ENCODE peak calls at places on chromosomes 4 and X, in seven cellular contexts. One of them, this sample, is unnamed.

GRCh38 chrX:7926501-7926900 is 712 bp downstream of the PNPLA4 start:
- DNase-seq in breast epithelium: no peak
- DNase-seq in transverse colon: no peak
- DNase-seq in heart left ventricle: no peak
- DNase-seq in sigmoid colon: no peak
- DNase-seq in tibial nerve: no peak
- DNase-seq in endothelial cell of umbilical vein: no peak
- DNase-seq in this sample: no peak

GRCh38 chr4:183200453-183200852 is 101.4 kb downstream of the WWC2 start:
- DNase-seq in breast epithelium: no peak
- DNase-seq in transverse colon: peak
- DNase-seq in heart left ventricle: peak
- DNase-seq in sigmoid colon: no peak
- DNase-seq in tibial nerve: no peak
- DNase-seq in endothelial cell of umbilical vein: peak
- DNase-seq in this sample: no peak

GRCh38 chr4:71520850-71521249 is 182.0 kb downstream of the SLC4A4 start:
- DNase-seq in breast epithelium: no peak
- DNase-seq in transverse colon: no peak
- DNase-seq in heart left ventricle: no peak
- DNase-seq in sigmoid colon: no peak
- DNase-seq in tibial nerve: no peak
- DNase-seq in endothelial cell of umbilical vein: no peak
- DNase-seq in this sample: no peak

GRCh38 chr4:53905935-53906377 is 158.4 kb downstream of the CHIC2 start:
- DNase-seq in breast epithelium: no peak
- DNase-seq in transverse colon: peak
- DNase-seq in heart left ventricle: no peak
- DNase-seq in sigmoid colon: no peak
- DNase-seq in tibial nerve: peak
- DNase-seq in endothelial cell of umbilical vein: no peak
- DNase-seq in this sample: no peak

GRCh38 chr4:189377576-189377975 is 563.1 kb upstream of the FRG1 start:
- DNase-seq in breast epithelium: no peak
- DNase-seq in transverse colon: no peak
- DNase-seq in heart left ventricle: no peak
- DNase-seq in sigmoid colon: no peak
- DNase-seq in tibial nerve: no peak
- DNase-seq in endothelial cell of umbilical vein: no peak
- DNase-seq in this sample: no peak

GRCh38 chrX:23478056-23478455 is 143.4 kb downstream of the PTCHD1 start:
- DNase-seq in breast epithelium: no peak
- DNase-seq in transverse colon: no peak
- DNase-seq in heart left ventricle: no peak
- DNase-seq in sigmoid colon: no peak
- DNase-seq in tibial nerve: no peak
- DNase-seq in endothelial cell of umbilical vein: no peak
- DNase-seq in this sample: no peak

GRCh38 chrX:12978205-12979010 is 3.5 kb downstream of the TMSB4X start:
- DNase-seq in breast epithelium: no peak
- DNase-seq in transverse colon: peak
- DNase-seq in heart left ventricle: peak
- DNase-seq in sigmoid colon: peak
- DNase-seq in tibial nerve: peak
- DNase-seq in endothelial cell of umbilical vein: peak
- DNase-seq in this sample: peak

GRCh38 chr4:30721353-30722091 is 1.4 kb downstream of the PCDH7 start:
- DNase-seq in breast epithelium: no peak
- DNase-seq in transverse colon: peak
- DNase-seq in heart left ventricle: peak
- DNase-seq in sigmoid colon: peak
- DNase-seq in tibial nerve: no peak
- DNase-seq in endothelial cell of umbilical vein: peak
- DNase-seq in this sample: no peak

GRCh38 chr4:183323295-183323694 is 1.1 kb upstream of the CLDN24 start:
- DNase-seq in breast epithelium: no peak
- DNase-seq in transverse colon: no peak
- DNase-seq in heart left ventricle: no peak
- DNase-seq in sigmoid colon: no peak
- DNase-seq in tibial nerve: no peak
- DNase-seq in endothelial cell of umbilical vein: no peak
- DNase-seq in this sample: no peak

GRCh38 chr4:54513741-54514140 is 144.0 kb upstream of the KIT start:
- DNase-seq in breast epithelium: no peak
- DNase-seq in transverse colon: no peak
- DNase-seq in heart left ventricle: no peak
- DNase-seq in sigmoid colon: no peak
- DNase-seq in tibial nerve: no peak
- DNase-seq in endothelial cell of umbilical vein: no peak
- DNase-seq in this sample: no peak

GRCh38 chr4:169253904-169254303 is 16.9 kb downstream of the SH3RF1 start:
- DNase-seq in breast epithelium: no peak
- DNase-seq in transverse colon: no peak
- DNase-seq in heart left ventricle: no peak
- DNase-seq in sigmoid colon: no peak
- DNase-seq in tibial nerve: no peak
- DNase-seq in endothelial cell of umbilical vein: peak
- DNase-seq in this sample: no peak

GRCh38 chr4:24763631-24764302 is 31.6 kb upstream of the SOD3 start:
- DNase-seq in breast epithelium: peak
- DNase-seq in transverse colon: no peak
- DNase-seq in heart left ventricle: no peak
- DNase-seq in sigmoid colon: no peak
- DNase-seq in tibial nerve: no peak
- DNase-seq in endothelial cell of umbilical vein: no peak
- DNase-seq in this sample: no peak

DNA sequence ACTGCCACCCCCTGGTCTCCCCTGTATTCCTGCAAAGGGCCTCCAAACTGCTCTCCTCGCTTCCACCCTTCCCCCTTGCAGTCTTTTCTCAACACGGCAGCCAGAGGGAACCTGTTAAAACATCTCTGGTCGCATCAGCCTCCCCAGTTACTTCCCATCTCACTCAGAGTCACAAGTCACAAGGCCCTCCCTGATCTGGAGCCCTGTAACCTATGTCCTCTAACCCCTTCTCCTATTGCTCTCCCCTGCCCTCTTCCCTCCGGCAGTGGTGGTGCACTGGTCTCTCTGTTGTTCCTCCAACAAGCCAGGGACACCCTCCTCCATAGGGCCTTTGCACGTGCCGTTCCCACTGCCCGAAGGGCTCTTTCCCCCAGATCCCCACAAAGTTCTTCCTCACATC is 73.2 kb downstream of the SH3KBP1 start:
- DNase-seq in breast epithelium: no peak
- DNase-seq in transverse colon: no peak
- DNase-seq in heart left ventricle: no peak
- DNase-seq in sigmoid colon: no peak
- DNase-seq in tibial nerve: no peak
- DNase-seq in endothelial cell of umbilical vein: no peak
- DNase-seq in this sample: no peak
- TF ChIP-seq CTCF in breast epithelium: no peak
- TF ChIP-seq CTCF in transverse colon: no peak
- TF ChIP-seq CTCF in heart left ventricle: no peak
- TF ChIP-seq CTCF in sigmoid colon: no peak
- TF ChIP-seq CTCF in tibial nerve: no peak
- TF ChIP-seq CTCF in endothelial cell of umbilical vein: no peak
- TF ChIP-seq CTCF in this sample: no peak

GRCh38 chrX:148933881-148934280 is 433.5 kb downstream of the AFF2 start:
- DNase-seq in breast epithelium: no peak
- DNase-seq in transverse colon: no peak
- DNase-seq in heart left ventricle: no peak
- DNase-seq in sigmoid colon: no peak
- DNase-seq in tibial nerve: no peak
- DNase-seq in endothelial cell of umbilical vein: no peak
- DNase-seq in this sample: no peak

GRCh38 chrX:148942754-148943153 is 442.3 kb downstream of the AFF2 start:
- DNase-seq in breast epithelium: no peak
- DNase-seq in transverse colon: no peak
- DNase-seq in heart left ventricle: no peak
- DNase-seq in sigmoid colon: no peak
- DNase-seq in tibial nerve: no peak
- DNase-seq in endothelial cell of umbilical vein: no peak
- DNase-seq in this sample: no peak

GRCh38 chrX:148940411-148940996 is 440.1 kb downstream of the AFF2 start:
- DNase-seq in breast epithelium: no peak
- DNase-seq in transverse colon: no peak
- DNase-seq in heart left ventricle: no peak
- DNase-seq in sigmoid colon: no peak
- DNase-seq in tibial nerve: no peak
- DNase-seq in endothelial cell of umbilical vein: no peak
- DNase-seq in this sample: no peak

DNA sequence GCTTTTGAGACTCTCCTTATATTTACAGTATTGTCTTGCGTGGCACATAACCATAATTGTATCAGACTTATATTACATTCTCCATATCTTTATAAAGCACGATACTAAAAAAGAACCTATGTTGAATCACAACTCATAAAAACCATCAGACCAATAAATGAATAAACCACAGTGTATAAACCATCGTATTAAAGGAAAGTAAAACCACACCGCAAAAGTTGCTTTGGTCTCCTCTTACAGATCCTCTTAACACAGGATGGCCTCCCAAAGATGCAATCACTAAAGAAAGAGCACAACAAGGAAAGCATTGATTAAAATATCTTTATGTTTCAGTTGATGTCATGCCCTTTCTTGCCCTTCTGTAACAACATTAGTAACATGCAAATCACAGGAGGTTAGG is 437.9 kb downstream of the AFF2 start:
- DNase-seq in breast epithelium: no peak
- DNase-seq in transverse colon: no peak
- DNase-seq in heart left ventricle: no peak
- DNase-seq in sigmoid colon: no peak
- DNase-seq in tibial nerve: no peak
- DNase-seq in endothelial cell of umbilical vein: no peak
- DNase-seq in this sample: no peak
- H3K27ac ChIP-seq in breast epithelium: no peak
- H3K27ac ChIP-seq in transverse colon: no peak
- H3K27ac ChIP-seq in heart left ventricle: no peak
- H3K27ac ChIP-seq in sigmoid colon: no peak
- H3K27ac ChIP-seq in tibial nerve: no peak
- H3K27ac ChIP-seq in endothelial cell of umbilical vein: no peak
- H3K27ac ChIP-seq in this sample: no peak

DNA sequence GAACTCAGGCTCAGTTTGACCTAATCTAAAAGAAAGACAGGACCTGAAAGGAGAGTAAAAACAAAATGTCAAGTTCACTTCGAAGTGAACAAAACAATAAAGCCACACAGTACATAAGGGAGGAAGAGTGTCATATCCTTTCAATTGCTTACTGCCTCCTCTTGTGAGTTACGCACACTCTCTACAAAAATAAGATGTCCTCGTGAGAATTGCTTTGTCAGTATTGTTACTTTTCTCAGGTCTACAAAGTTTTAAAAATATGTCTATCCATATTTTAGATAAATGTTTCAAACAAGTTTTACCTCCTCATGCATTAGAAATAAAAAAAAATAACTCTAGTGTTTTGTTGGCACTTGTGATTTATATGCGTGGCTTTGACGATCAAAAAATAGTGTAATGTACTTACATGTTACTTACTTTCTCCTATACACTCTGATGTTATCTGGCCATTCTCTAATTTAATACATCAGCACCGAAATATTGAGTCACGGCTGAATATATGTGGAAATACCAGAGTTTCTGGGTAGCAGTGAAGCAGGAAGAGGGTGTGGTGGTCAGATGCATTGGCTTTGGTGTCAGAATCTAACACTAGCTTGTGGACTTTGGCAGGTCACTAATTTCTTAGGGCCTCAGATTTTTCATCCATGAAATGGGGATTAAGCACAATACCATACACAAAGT is 8.1 kb upstream of the MRPL1 start:
- DNase-seq in breast epithelium: no peak
- DNase-seq in transverse colon: no peak
- DNase-seq in heart left ventricle: no peak
- DNase-seq in sigmoid colon: no peak
- DNase-seq in tibial nerve: no peak
- DNase-seq in endothelial cell of umbilical vein: peak
- DNase-seq in this sample: no peak
- TF ChIP-seq POLR2A in breast epithelium: no peak
- TF ChIP-seq POLR2A in transverse colon: peak
- TF ChIP-seq POLR2A in heart left ventricle: no peak
- TF ChIP-seq POLR2A in sigmoid colon: no peak
- TF ChIP-seq POLR2A in tibial nerve: no peak
- TF ChIP-seq POLR2A in endothelial cell of umbilical vein: peak
- TF ChIP-seq POLR2A in this sample: no peak

GRCh38 chrX:63930140-63930539 is 145.1 kb upstream of the ARHGEF9 start:
- DNase-seq in breast epithelium: no peak
- DNase-seq in transverse colon: no peak
- DNase-seq in heart left ventricle: no peak
- DNase-seq in sigmoid colon: no peak
- DNase-seq in tibial nerve: no peak
- DNase-seq in endothelial cell of umbilical vein: no peak
- DNase-seq in this sample: no peak
- TF ChIP-seq CTCF in breast epithelium: no peak
- TF ChIP-seq CTCF in transverse colon: no peak
- TF ChIP-seq CTCF in heart left ventricle: peak
- TF ChIP-seq CTCF in sigmoid colon: no peak
- TF ChIP-seq CTCF in tibial nerve: peak
- TF ChIP-seq CTCF in endothelial cell of umbilical vein: no peak
- TF ChIP-seq CTCF in this sample: no peak

GRCh38 chrX:11351375-11352295 is 58.4 kb downstream of the AMELX start:
- DNase-seq in breast epithelium: no peak
- DNase-seq in transverse colon: peak
- DNase-seq in heart left ventricle: peak
- DNase-seq in sigmoid colon: peak
- DNase-seq in tibial nerve: peak
- DNase-seq in endothelial cell of umbilical vein: no peak
- DNase-seq in this sample: peak

GRCh38 chrX:11349020-11349419 is 55.8 kb downstream of the AMELX start:
- DNase-seq in breast epithelium: no peak
- DNase-seq in transverse colon: no peak
- DNase-seq in heart left ventricle: no peak
- DNase-seq in sigmoid colon: no peak
- DNase-seq in tibial nerve: no peak
- DNase-seq in endothelial cell of umbilical vein: no peak
- DNase-seq in this sample: no peak

GRCh38 chrX:11349661-11350337 is 56.6 kb downstream of the AMELX start:
- DNase-seq in breast epithelium: no peak
- DNase-seq in transverse colon: no peak
- DNase-seq in heart left ventricle: no peak
- DNase-seq in sigmoid colon: no peak
- DNase-seq in tibial nerve: no peak
- DNase-seq in endothelial cell of umbilical vein: no peak
- DNase-seq in this sample: no peak

GRCh38 chrX:11355259-11355909 is 62.2 kb downstream of the AMELX start:
- DNase-seq in breast epithelium: no peak
- DNase-seq in transverse colon: no peak
- DNase-seq in heart left ventricle: no peak
- DNase-seq in sigmoid colon: no peak
- DNase-seq in tibial nerve: no peak
- DNase-seq in endothelial cell of umbilical vein: no peak
- DNase-seq in this sample: no peak

DNA sequence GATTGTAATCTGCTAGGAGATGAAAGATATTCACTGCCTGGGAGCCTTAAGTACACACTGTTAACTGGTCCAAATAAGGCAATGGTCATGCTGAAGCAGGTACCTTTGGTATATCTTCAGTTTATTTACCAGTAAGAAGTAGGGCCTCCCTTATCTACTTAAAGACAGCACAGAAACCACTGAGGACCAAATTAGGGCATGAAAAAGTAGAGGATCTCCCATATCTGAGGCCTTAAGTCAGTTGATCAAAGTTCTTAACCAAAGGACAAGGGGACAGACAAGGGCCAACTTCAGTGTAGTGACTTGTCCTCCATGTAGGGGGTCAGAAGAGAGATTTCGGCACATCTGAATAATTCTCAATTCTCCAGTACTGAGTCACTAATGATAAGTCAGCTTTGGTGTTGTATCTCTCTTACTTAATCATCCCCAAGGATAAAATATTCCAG is 59.1 kb downstream of the AMELX start:
- DNase-seq in breast epithelium: no peak
- DNase-seq in transverse colon: no peak
- DNase-seq in heart left ventricle: no peak
- DNase-seq in sigmoid colon: no peak
- DNase-seq in tibial nerve: no peak
- DNase-seq in endothelial cell of umbilical vein: no peak
- DNase-seq in this sample: no peak
- H3K27ac ChIP-seq in breast epithelium: no peak
- H3K27ac ChIP-seq in transverse colon: peak
- H3K27ac ChIP-seq in heart left ventricle: peak
- H3K27ac ChIP-seq in sigmoid colon: peak
- H3K27ac ChIP-seq in tibial nerve: no peak
- H3K27ac ChIP-seq in endothelial cell of umbilical vein: no peak
- H3K27ac ChIP-seq in this sample: peak